ENCODE peak calls at places on chromosomes 12 and 14, in ten cellular contexts. One of them, this sample, is unnamed.

GRCh38 chr12:12804432-12804886 is 8.7 kb upstream of the DDX47 start:
- DNase-seq in tibial nerve: no peak
- DNase-seq in AG09309: peak; percentile 80
- DNase-seq in CD4-positive, CD25-positive, alpha-beta regulatory T cell: no peak
- DNase-seq in AG10803: peak; percentile 93
- DNase-seq in PC-3: peak; percentile 94
- DNase-seq in right atrium auricular region: no peak
- DNase-seq in GM12865: no peak
- DNase-seq in prostate gland: no peak
- DNase-seq in right cardiac atrium: no peak
- DNase-seq in this sample: peak; percentile 92

GRCh38 chr14:105853089-105853906 is 326.9 kb downstream of the TMEM121 start:
- DNase-seq in tibial nerve: no peak
- DNase-seq in AG09309: no peak
- DNase-seq in CD4-positive, CD25-positive, alpha-beta regulatory T cell: no peak
- DNase-seq in AG10803: no peak
- DNase-seq in PC-3: no peak
- DNase-seq in right atrium auricular region: peak; percentile 52
- DNase-seq in GM12865: no peak
- DNase-seq in prostate gland: no peak
- DNase-seq in right cardiac atrium: peak; percentile 51
- DNase-seq in this sample: no peak

GRCh38 chr12:3842517-3842916 is 30.7 kb downstream of the PARP11 start:
- DNase-seq in tibial nerve: no peak
- DNase-seq in AG09309: no peak
- DNase-seq in CD4-positive, CD25-positive, alpha-beta regulatory T cell: no peak
- DNase-seq in AG10803: no peak
- DNase-seq in PC-3: peak; percentile 39
- DNase-seq in right atrium auricular region: no peak
- DNase-seq in GM12865: no peak
- DNase-seq in prostate gland: no peak
- DNase-seq in right cardiac atrium: no peak
- DNase-seq in this sample: no peak

GRCh38 chr14:66359500-66359899 is 126.7 kb upstream of the CCDC196 start:
- DNase-seq in tibial nerve: no peak
- DNase-seq in AG09309: no peak
- DNase-seq in CD4-positive, CD25-positive, alpha-beta regulatory T cell: peak; percentile 47
- DNase-seq in AG10803: peak; percentile 75
- DNase-seq in PC-3: peak; percentile 70
- DNase-seq in right atrium auricular region: no peak
- DNase-seq in GM12865: peak; percentile 74
- DNase-seq in prostate gland: peak; percentile 24
- DNase-seq in right cardiac atrium: no peak
- DNase-seq in this sample: peak; percentile 12

GRCh38 chr14:54814076-54814475 is 88.5 kb downstream of the GCH1 start:
- DNase-seq in tibial nerve: no peak
- DNase-seq in AG09309: no peak
- DNase-seq in CD4-positive, CD25-positive, alpha-beta regulatory T cell: no peak
- DNase-seq in AG10803: no peak
- DNase-seq in PC-3: peak; percentile 53
- DNase-seq in right atrium auricular region: no peak
- DNase-seq in GM12865: peak; percentile 35
- DNase-seq in prostate gland: no peak
- DNase-seq in right cardiac atrium: no peak
- DNase-seq in this sample: no peak

GRCh38 chr12:6536894-6537579 is 2.7 kb downstream of the GAPDH start:
- DNase-seq in tibial nerve: no peak
- DNase-seq in AG09309: no peak
- DNase-seq in CD4-positive, CD25-positive, alpha-beta regulatory T cell: no peak
- DNase-seq in AG10803: no peak
- DNase-seq in PC-3: no peak
- DNase-seq in right atrium auricular region: no peak
- DNase-seq in GM12865: peak; percentile 25
- DNase-seq in prostate gland: no peak
- DNase-seq in right cardiac atrium: no peak
- DNase-seq in this sample: peak; percentile 39

GRCh38 chr12:42343721-42344120 is 17.8 kb downstream of the PPHLN1 start:
- DNase-seq in tibial nerve: no peak
- DNase-seq in AG09309: no peak
- DNase-seq in CD4-positive, CD25-positive, alpha-beta regulatory T cell: no peak
- DNase-seq in AG10803: no peak
- DNase-seq in PC-3: no peak
- DNase-seq in right atrium auricular region: no peak
- DNase-seq in GM12865: no peak
- DNase-seq in prostate gland: no peak
- DNase-seq in right cardiac atrium: no peak
- DNase-seq in this sample: no peak

GRCh38 chr14:23345987-23346692 is 6.5 kb downstream of the SLC22A17 start:
- DNase-seq in tibial nerve: no peak
- DNase-seq in AG09309: no peak
- DNase-seq in CD4-positive, CD25-positive, alpha-beta regulatory T cell: no peak
- DNase-seq in AG10803: no peak
- DNase-seq in PC-3: no peak
- DNase-seq in right atrium auricular region: no peak
- DNase-seq in GM12865: no peak
- DNase-seq in prostate gland: no peak
- DNase-seq in right cardiac atrium: peak; percentile 35
- DNase-seq in this sample: no peak

GRCh38 chr14:91417134-91417982 is at the start of gene CCDC88C:
- DNase-seq in tibial nerve: no peak
- DNase-seq in AG09309: no peak
- DNase-seq in CD4-positive, CD25-positive, alpha-beta regulatory T cell: peak; percentile 82
- DNase-seq in AG10803: no peak
- DNase-seq in PC-3: peak; percentile 68
- DNase-seq in right atrium auricular region: no peak
- DNase-seq in GM12865: peak; percentile 84
- DNase-seq in prostate gland: peak; percentile 66
- DNase-seq in right cardiac atrium: peak; percentile 81
- DNase-seq in this sample: no peak

GRCh38 chr14:91415794-91416743 is 1.6 kb downstream of the CCDC88C start:
- DNase-seq in tibial nerve: no peak
- DNase-seq in AG09309: no peak
- DNase-seq in CD4-positive, CD25-positive, alpha-beta regulatory T cell: peak; percentile 88
- DNase-seq in AG10803: no peak
- DNase-seq in PC-3: peak; percentile 70
- DNase-seq in right atrium auricular region: no peak
- DNase-seq in GM12865: peak; percentile 91
- DNase-seq in prostate gland: peak; percentile 41
- DNase-seq in right cardiac atrium: no peak
- DNase-seq in this sample: no peak

GRCh38 chr14:91418387-91419043 is 895 bp upstream of the CCDC88C start:
- DNase-seq in tibial nerve: peak; percentile 31
- DNase-seq in AG09309: no peak
- DNase-seq in CD4-positive, CD25-positive, alpha-beta regulatory T cell: peak; percentile 86
- DNase-seq in AG10803: peak; percentile 23
- DNase-seq in PC-3: peak; percentile 72
- DNase-seq in right atrium auricular region: peak; percentile 68
- DNase-seq in GM12865: peak; percentile 85
- DNase-seq in prostate gland: peak; percentile 55
- DNase-seq in right cardiac atrium: peak; percentile 88
- DNase-seq in this sample: peak; percentile 68

GRCh38 chr14:91417983-91418386 is 365 bp upstream of the CCDC88C start:
- DNase-seq in tibial nerve: no peak
- DNase-seq in AG09309: no peak
- DNase-seq in CD4-positive, CD25-positive, alpha-beta regulatory T cell: peak; percentile 82
- DNase-seq in AG10803: no peak
- DNase-seq in PC-3: peak; percentile 63
- DNase-seq in right atrium auricular region: no peak
- DNase-seq in GM12865: peak; percentile 85
- DNase-seq in prostate gland: no peak
- DNase-seq in right cardiac atrium: no peak
- DNase-seq in this sample: no peak

DNA sequence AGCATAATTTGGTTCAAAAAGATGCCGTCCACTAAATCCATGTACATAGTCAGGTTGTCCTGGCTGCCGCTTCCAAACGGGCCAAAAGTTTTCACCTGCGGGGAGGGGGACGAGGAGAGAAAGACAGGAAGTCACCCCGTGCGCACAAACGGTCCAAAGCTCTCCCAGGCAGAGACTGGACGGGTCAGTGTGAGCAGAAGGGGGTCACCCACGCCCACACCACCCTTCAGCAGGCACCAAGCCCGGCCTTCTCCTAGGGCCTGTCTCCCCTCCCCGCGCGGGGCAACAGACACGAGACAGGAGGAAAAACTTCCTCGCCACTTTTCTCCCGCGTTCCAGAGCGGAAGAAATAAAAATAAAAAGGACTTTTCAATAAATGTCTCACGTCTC is 881 bp downstream of the CCDC88C start:
- DNase-seq in tibial nerve: no peak
- DNase-seq in AG09309: no peak
- DNase-seq in CD4-positive, CD25-positive, alpha-beta regulatory T cell: no peak
- DNase-seq in AG10803: no peak
- DNase-seq in PC-3: peak; percentile 28
- DNase-seq in right atrium auricular region: no peak
- DNase-seq in GM12865: peak; percentile 64
- DNase-seq in prostate gland: peak; percentile 46
- DNase-seq in right cardiac atrium: no peak
- DNase-seq in this sample: no peak
- H3K4me3 ChIP-seq in tibial nerve: peak overlapping the region; percentile 41
- H3K4me3 ChIP-seq in AG09309: no peak overlapping the region
- H3K4me3 ChIP-seq in CD4-positive, CD25-positive, alpha-beta regulatory T cell: peak overlapping the region; percentile 98
- H3K4me3 ChIP-seq in AG10803: no peak overlapping the region
- H3K4me3 ChIP-seq in PC-3: peak overlapping the region; percentile 85
- H3K4me3 ChIP-seq in right atrium auricular region: peak overlapping the region; percentile 62
- H3K4me3 ChIP-seq in GM12865: peak overlapping the region; percentile 87
- H3K4me3 ChIP-seq in prostate gland: peak overlapping the region; percentile 61
- H3K4me3 ChIP-seq in right cardiac atrium: peak overlapping the region; percentile 80
- H3K4me3 ChIP-seq in this sample: no peak overlapping the region

GRCh38 chr14:21041676-21042433 is at the start of gene RNASE7:
- DNase-seq in tibial nerve: no peak
- DNase-seq in AG09309: no peak
- DNase-seq in CD4-positive, CD25-positive, alpha-beta regulatory T cell: no peak
- DNase-seq in AG10803: peak; percentile 58
- DNase-seq in PC-3: no peak
- DNase-seq in right atrium auricular region: no peak
- DNase-seq in GM12865: no peak
- DNase-seq in prostate gland: peak; percentile 54
- DNase-seq in right cardiac atrium: no peak
- DNase-seq in this sample: peak; percentile 24
- H3K4me3 ChIP-seq in tibial nerve: no peak within 1 kb of the TSS
- H3K4me3 ChIP-seq in AG09309: no peak within 1 kb of the TSS
- H3K4me3 ChIP-seq in CD4-positive, CD25-positive, alpha-beta regulatory T cell: no peak within 1 kb of the TSS
- H3K4me3 ChIP-seq in AG10803: no peak within 1 kb of the TSS
- H3K4me3 ChIP-seq in PC-3: no peak within 1 kb of the TSS
- H3K4me3 ChIP-seq in right atrium auricular region: no peak within 1 kb of the TSS
- H3K4me3 ChIP-seq in GM12865: no peak within 1 kb of the TSS
- H3K4me3 ChIP-seq in prostate gland: no peak within 1 kb of the TSS
- H3K4me3 ChIP-seq in right cardiac atrium: no peak within 1 kb of the TSS
- H3K4me3 ChIP-seq in this sample: no peak within 1 kb of the TSS

GRCh38 chr14:101887219-101887618 is 77.2 kb upstream of the DYNC1H1 start:
- DNase-seq in tibial nerve: no peak
- DNase-seq in AG09309: no peak
- DNase-seq in CD4-positive, CD25-positive, alpha-beta regulatory T cell: no peak
- DNase-seq in AG10803: no peak
- DNase-seq in PC-3: no peak
- DNase-seq in right atrium auricular region: no peak
- DNase-seq in GM12865: no peak
- DNase-seq in prostate gland: no peak
- DNase-seq in right cardiac atrium: no peak
- DNase-seq in this sample: no peak
- H3K4me3 ChIP-seq in tibial nerve: no peak overlapping the region
- H3K4me3 ChIP-seq in AG09309: no peak overlapping the region
- H3K4me3 ChIP-seq in CD4-positive, CD25-positive, alpha-beta regulatory T cell: no peak overlapping the region
- H3K4me3 ChIP-seq in AG10803: no peak overlapping the region
- H3K4me3 ChIP-seq in PC-3: no peak overlapping the region
- H3K4me3 ChIP-seq in right atrium auricular region: no peak overlapping the region
- H3K4me3 ChIP-seq in GM12865: no peak overlapping the region
- H3K4me3 ChIP-seq in prostate gland: no peak overlapping the region
- H3K4me3 ChIP-seq in right cardiac atrium: no peak overlapping the region
- H3K4me3 ChIP-seq in this sample: no peak overlapping the region

DNA sequence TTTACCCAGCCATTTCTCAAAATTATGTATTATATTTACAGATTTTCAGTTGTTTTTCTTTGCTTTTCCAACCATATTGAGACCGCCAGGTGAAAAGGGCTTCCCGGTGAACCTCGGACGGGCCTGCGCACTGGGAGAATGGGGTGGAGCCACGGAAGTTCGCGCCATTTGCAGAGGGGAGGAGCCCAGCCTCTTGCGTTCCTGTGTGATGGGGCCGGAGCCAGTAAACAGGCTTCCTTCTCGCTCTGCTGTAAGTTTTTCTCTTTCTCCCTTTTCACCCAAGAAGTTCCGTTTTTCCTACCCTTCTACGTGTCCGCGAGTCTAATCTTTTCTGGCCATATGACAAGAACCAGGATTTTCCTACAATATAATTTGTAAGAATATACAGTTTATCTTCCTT is 1108.8 kb upstream of the SEL1L start:
- DNase-seq in tibial nerve: no peak
- DNase-seq in AG09309: no peak
- DNase-seq in CD4-positive, CD25-positive, alpha-beta regulatory T cell: no peak
- DNase-seq in AG10803: no peak
- DNase-seq in PC-3: peak; percentile 3
- DNase-seq in right atrium auricular region: no peak
- DNase-seq in GM12865: no peak
- DNase-seq in prostate gland: no peak
- DNase-seq in right cardiac atrium: peak; percentile 21
- DNase-seq in this sample: no peak
- H3K4me3 ChIP-seq in tibial nerve: no peak overlapping the region
- H3K4me3 ChIP-seq in AG09309: no peak overlapping the region
- H3K4me3 ChIP-seq in CD4-positive, CD25-positive, alpha-beta regulatory T cell: no peak overlapping the region
- H3K4me3 ChIP-seq in AG10803: no peak overlapping the region
- H3K4me3 ChIP-seq in PC-3: peak overlapping the region; percentile 5
- H3K4me3 ChIP-seq in right atrium auricular region: no peak overlapping the region
- H3K4me3 ChIP-seq in GM12865: no peak overlapping the region
- H3K4me3 ChIP-seq in prostate gland: no peak overlapping the region
- H3K4me3 ChIP-seq in right cardiac atrium: no peak overlapping the region
- H3K4me3 ChIP-seq in this sample: peak overlapping the region; percentile 36

DNA sequence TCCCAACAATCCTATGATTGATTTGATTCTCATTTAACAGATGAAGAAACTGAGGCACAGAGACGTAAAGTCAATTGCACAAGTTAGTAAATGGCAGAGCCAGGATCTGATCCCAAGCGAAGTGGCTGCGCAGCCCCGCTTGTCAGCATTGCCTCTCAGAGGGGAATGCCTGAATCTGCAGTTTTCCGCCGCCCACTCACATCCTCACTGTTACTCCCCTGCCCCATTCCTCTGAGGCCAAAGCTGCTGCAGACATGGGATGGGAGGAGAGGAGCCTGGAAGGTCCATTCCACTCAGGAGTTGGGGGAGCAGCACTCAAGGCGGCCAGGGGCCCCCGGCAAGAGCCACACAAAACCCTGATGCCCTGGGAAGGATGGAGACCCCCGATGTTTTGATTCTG is 1.0 kb downstream of the NRIP2 start:
- DNase-seq in tibial nerve: no peak
- DNase-seq in AG09309: no peak
- DNase-seq in CD4-positive, CD25-positive, alpha-beta regulatory T cell: no peak
- DNase-seq in AG10803: no peak
- DNase-seq in PC-3: no peak
- DNase-seq in right atrium auricular region: no peak
- DNase-seq in GM12865: no peak
- DNase-seq in prostate gland: no peak
- DNase-seq in right cardiac atrium: no peak
- DNase-seq in this sample: no peak
- H3K4me3 ChIP-seq in tibial nerve: peak overlapping the region; percentile 40
- H3K4me3 ChIP-seq in AG09309: no peak overlapping the region
- H3K4me3 ChIP-seq in CD4-positive, CD25-positive, alpha-beta regulatory T cell: no peak overlapping the region
- H3K4me3 ChIP-seq in AG10803: no peak overlapping the region
- H3K4me3 ChIP-seq in PC-3: no peak overlapping the region
- H3K4me3 ChIP-seq in right atrium auricular region: peak overlapping the region; percentile 37
- H3K4me3 ChIP-seq in GM12865: no peak overlapping the region
- H3K4me3 ChIP-seq in prostate gland: no peak overlapping the region
- H3K4me3 ChIP-seq in right cardiac atrium: no peak overlapping the region
- H3K4me3 ChIP-seq in this sample: no peak overlapping the region

GRCh38 chr14:104603623-104604401 is 760 bp downstream of the TMEM179 start:
- DNase-seq in tibial nerve: no peak
- DNase-seq in AG09309: no peak
- DNase-seq in CD4-positive, CD25-positive, alpha-beta regulatory T cell: no peak
- DNase-seq in AG10803: no peak
- DNase-seq in PC-3: no peak
- DNase-seq in right atrium auricular region: no peak
- DNase-seq in GM12865: no peak
- DNase-seq in prostate gland: no peak
- DNase-seq in right cardiac atrium: peak; percentile 54
- DNase-seq in this sample: no peak
- H3K4me3 ChIP-seq in tibial nerve: no peak overlapping the region
- H3K4me3 ChIP-seq in AG09309: no peak overlapping the region
- H3K4me3 ChIP-seq in CD4-positive, CD25-positive, alpha-beta regulatory T cell: no peak overlapping the region
- H3K4me3 ChIP-seq in AG10803: no peak overlapping the region
- H3K4me3 ChIP-seq in PC-3: no peak overlapping the region
- H3K4me3 ChIP-seq in right atrium auricular region: peak overlapping the region; percentile 39
- H3K4me3 ChIP-seq in GM12865: no peak overlapping the region
- H3K4me3 ChIP-seq in prostate gland: no peak overlapping the region
- H3K4me3 ChIP-seq in right cardiac atrium: no peak overlapping the region
- H3K4me3 ChIP-seq in this sample: no peak overlapping the region